ENCODE peak calls at places on chromosomes 7 and 10, in six cellular contexts. Z is body of pancreas, O is adrenal gland, A is transverse colon, L is erythroblast, K is stomach. S is an unnamed sample.

GRCh38 chr7:48269066-48269465 is 97.8 kb downstream of the ABCA13 start:
- DNase-seq in Z (no peak), O (no peak), A (no peak), L (no peak), K (no peak), S (no peak)

GRCh38 chr10:86945361-86946214 is 11.8 kb downstream of the MMRN2 start:
- DNase-seq in Z (peak; percentile 48), O (no peak), A (no peak), L (no peak), K (peak; percentile 23), S (no peak)

GRCh38 chr7:46738713-46739220 is 817.7 kb upstream of the IGFBP3 start:
- DNase-seq in Z (no peak), O (no peak), A (no peak), L (no peak), K (no peak), S (no peak)

GRCh38 chr10:45532501-45532900 is 140.1 kb downstream of the ZFAND4 start:
- DNase-seq in Z (no peak), O (no peak), A (no peak), L (peak; percentile 11), K (no peak), S (no peak)

GRCh38 chr7:158614695-158615094 is 27.1 kb upstream of the PTPRN2 start:
- DNase-seq in Z (no peak), O (no peak), A (no peak), L (no peak), K (no peak), S (no peak)

GRCh38 chr7:51102828-51103227 is 213.8 kb downstream of the COBL start:
- DNase-seq in Z (no peak), O (no peak), A (no peak), L (no peak), K (no peak), S (no peak)

GRCh38 chr7:135129579-135129978 is 18.3 kb upstream of the TMEM140 start:
- DNase-seq in Z (no peak), O (no peak), A (no peak), L (no peak), K (no peak), S (no peak)

GRCh38 chr7:153550173-153550572 is 502.0 kb upstream of the DPP6 start:
- DNase-seq in Z (no peak), O (no peak), A (no peak), L (no peak), K (no peak), S (no peak)

GRCh38 chr10:45198596-45199379 is 116.6 kb downstream of the OR13A1 start:
- DNase-seq in Z (no peak), O (no peak), A (no peak), L (no peak), K (no peak), S (no peak)

GRCh38 chr10:35781643-35782035 is 139.5 kb upstream of the FZD8 start:
- DNase-seq in Z (no peak), O (no peak), A (peak; percentile 17), L (peak; percentile 4), K (no peak), S (no peak)

GRCh38 chr7:12771378-12771877 is 84.0 kb downstream of the ARL4A start:
- DNase-seq in Z (peak; percentile 54), O (peak; percentile 71), A (peak; percentile 54), L (peak; percentile 4), K (no peak), S (peak; percentile 15)

GRCh38 chr10:3077940-3078630 is 10.7 kb downstream of the PFKP start:
- DNase-seq in Z (no peak), O (no peak), A (peak; percentile 44), L (no peak), K (no peak), S (no peak)

GRCh38 chr10:3424102-3424803 is 251.7 kb upstream of the PITRM1 start:
- DNase-seq in Z (peak; percentile 52), O (peak; percentile 53), A (no peak), L (no peak), K (no peak), S (peak; percentile 73)

GRCh38 chr7:98375664-98376063 is 25.2 kb downstream of the BAIAP2L1 start:
- DNase-seq in Z (no peak), O (no peak), A (no peak), L (no peak), K (no peak), S (no peak)

GRCh38 chr10:132111121-132111731 is 45.5 kb downstream of the JAKMIP3 start:
- DNase-seq in Z (no peak), O (no peak), A (no peak), L (no peak), K (peak; percentile 18), S (no peak)

GRCh38 chr7:51027256-51028127 is 244.8 kb upstream of the GRB10 start:
- DNase-seq in Z (no peak), O (no peak), A (no peak), L (no peak), K (no peak), S (no peak)

GRCh38 chr10:42783181-42783549 is 570 bp downstream of the BMS1 start:
- DNase-seq in Z (peak; percentile 23), O (peak; percentile 72), A (peak; percentile 15), L (peak; percentile 76), K (no peak), S (peak; percentile 26)

GRCh38 chr7:28195925-28196324 is 15.3 kb upstream of the JAZF1 start:
- DNase-seq in Z (no peak), O (no peak), A (no peak), L (peak; percentile 87), K (no peak), S (no peak)

GRCh38 chr7:144534196-144534595 is 130.7 kb upstream of the NOBOX start:
- DNase-seq in Z (no peak), O (no peak), A (no peak), L (no peak), K (no peak), S (no peak)

GRCh38 chr7:101138149-101138870 is 11.4 kb downstream of the SERPINE1 start:
- DNase-seq in Z (peak; percentile 89), O (peak; percentile 95), A (peak; percentile 80), L (peak; percentile 83), K (peak; percentile 79), S (peak; percentile 45)
- TF ChIP-seq POLR2A in Z (peak; percentile 14), O (peak; percentile 25), A (no peak), L (peak; percentile 55), K (no peak), S (no peak)

GRCh38 chr10:99981581-99982199 is 28.1 kb downstream of the DNMBP start:
- DNase-seq in Z (no peak), O (no peak), A (no peak), L (no peak), K (no peak), S (no peak)

GRCh38 chr10:99983280-99983988 is 26.3 kb downstream of the DNMBP start:
- DNase-seq in Z (peak; percentile 27), O (peak; percentile 51), A (no peak), L (peak; percentile 52), K (no peak), S (no peak)

GRCh38 chr10:99984201-99984600 is 25.5 kb downstream of the DNMBP start:
- DNase-seq in Z (no peak), O (no peak), A (no peak), L (no peak), K (no peak), S (no peak)

GRCh38 chr10:99982728-99983127 is 27.0 kb downstream of the DNMBP start:
- DNase-seq in Z (no peak), O (no peak), A (no peak), L (no peak), K (no peak), S (no peak)

GRCh38 chr10:99984635-99985034 is 25.1 kb downstream of the DNMBP start:
- DNase-seq in Z (no peak), O (no peak), A (no peak), L (no peak), K (no peak), S (no peak)
- TF ChIP-seq POLR2A in Z (no peak), O (no peak), A (no peak), L (no peak), K (no peak), S (no peak)

GRCh38 chr10:96512997-96513685 is 585 bp downstream of the TLL2 start:
- DNase-seq in Z (peak; percentile 8), O (peak; percentile 19), A (no peak), L (no peak), K (no peak), S (no peak)

GRCh38 chr10:96516337-96516736 is 2.6 kb upstream of the TLL2 start:
- DNase-seq in Z (no peak), O (no peak), A (no peak), L (peak; percentile 15), K (no peak), S (no peak)

GRCh38 chr10:96511044-96511945 is 2.4 kb downstream of the TLL2 start:
- DNase-seq in Z (peak; percentile 51), O (peak; percentile 25), A (peak; percentile 49), L (peak; percentile 37), K (peak; percentile 39), S (peak; percentile 55)

GRCh38 chr10:96512524-96512991 is 1.2 kb downstream of the TLL2 start:
- DNase-seq in Z (peak; percentile 16), O (peak; percentile 20), A (peak; percentile 27), L (peak; percentile 45), K (no peak), S (no peak)

GRCh38 chr10:96513686-96514551 is at the start of gene TLL2:
- DNase-seq in Z (peak; percentile 91), O (peak; percentile 91), A (peak; percentile 87), L (peak; percentile 86), K (peak; percentile 90), S (no peak)
- TF ChIP-seq POLR2A in Z (peak; percentile 52), O (peak; percentile 60), A (peak; percentile 12), L (no peak), K (no peak), S (peak; percentile 51)

DNA sequence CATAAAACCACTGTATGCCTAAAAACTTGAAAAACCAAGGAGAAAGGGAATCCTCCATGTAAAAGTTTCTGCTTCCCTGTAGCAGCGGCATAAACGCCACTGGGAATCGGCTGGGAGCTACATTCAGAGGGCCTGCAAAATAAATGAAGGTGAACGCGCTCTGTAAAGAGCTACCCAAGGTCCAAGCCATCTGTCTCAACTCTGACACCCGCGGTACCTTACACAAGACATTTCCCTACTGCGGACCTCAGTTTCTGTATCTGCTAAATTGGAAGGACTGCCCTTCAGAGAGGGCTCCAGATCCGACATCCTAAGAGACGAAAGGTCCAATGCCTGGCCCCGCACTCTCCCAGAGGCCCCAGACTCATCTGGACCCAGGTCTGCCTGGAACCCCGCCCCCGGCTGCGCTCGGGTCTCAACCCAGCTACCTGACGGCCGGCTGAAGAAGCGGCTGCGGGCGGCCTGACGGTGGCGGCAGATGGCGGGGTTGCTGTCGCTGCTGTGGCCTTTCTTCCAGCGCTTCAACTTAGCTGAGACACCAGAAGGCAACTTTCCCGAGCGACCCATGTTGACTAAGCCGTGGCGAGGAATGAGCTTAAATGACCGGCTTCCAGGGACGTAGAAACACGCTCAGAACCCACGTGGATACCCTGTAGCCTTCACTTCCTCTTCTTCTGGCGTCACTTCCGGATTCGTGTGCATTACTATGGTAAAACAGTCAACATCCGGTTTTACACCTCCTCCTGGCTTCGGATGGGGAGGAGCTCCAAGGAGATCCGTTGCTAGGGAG is at the start of gene RRP12:
- DNase-seq in Z (peak; percentile 98), O (peak; percentile 96), A (peak; percentile 90), L (peak; percentile 96), K (peak; percentile 90), S (peak; percentile 97)
- TF ChIP-seq POLR2A in Z (peak; percentile 88), O (peak; percentile 87), A (peak; percentile 68), L (peak; percentile 76), K (peak; percentile 30), S (peak; percentile 60)

GRCh38 chr7:91940572-91941341 is at the start of gene AKAP9:
- DNase-seq in Z (peak; percentile 95), O (peak; percentile 92), A (peak; percentile 94), L (peak; percentile 90), K (peak; percentile 94), S (peak; percentile 84)
- TF ChIP-seq POLR2A in Z (peak; percentile 94), O (peak; percentile 93), A (peak; percentile 87), L (peak; percentile 72), K (peak; percentile 70), S (peak; percentile 90)